ENCODE peak calls at places on chromosomes 16 and 17, in eight cellular contexts. One of them, this sample, is unnamed.

GRCh38 chr16:85612191-85612800 is 826 bp upstream of the GSE1 start:
- DNase-seq in keratinocyte: peak; percentile 85
- DNase-seq in WERI-Rb-1: peak; percentile 71
- DNase-seq in lower lobe of right lung: peak; percentile 93
- DNase-seq in HFF-Myc: peak; percentile 51
- DNase-seq in skeletal muscle cell: peak; percentile 62
- DNase-seq in small intestine: peak; percentile 82
- DNase-seq in gastrocnemius medialis: peak; percentile 95
- DNase-seq in this sample: peak; percentile 66

GRCh38 chr17:74514632-74515035 is 16.6 kb downstream of the CD300LB start:
- DNase-seq in lower lobe of right lung: no peak
- DNase-seq in HFF-Myc: no peak
- DNase-seq in gastrocnemius medialis: peak; percentile 27
- DNase-seq in skeletal muscle cell: no peak
- DNase-seq in keratinocyte: no peak
- DNase-seq in small intestine: no peak
- DNase-seq in WERI-Rb-1: no peak
- DNase-seq in this sample: no peak

GRCh38 chr17:43574348-43574747 is 28.2 kb upstream of the ETV4 start:
- DNase-seq in lower lobe of right lung: no peak
- DNase-seq in small intestine: peak; percentile 82
- DNase-seq in HFF-Myc: no peak
- DNase-seq in WERI-Rb-1: no peak
- DNase-seq in gastrocnemius medialis: no peak
- DNase-seq in keratinocyte: no peak
- DNase-seq in skeletal muscle cell: no peak
- DNase-seq in this sample: no peak

GRCh38 chr16:89919535-89920406 is 1.1 kb downstream of the MC1R start:
- DNase-seq in lower lobe of right lung: no peak
- DNase-seq in HFF-Myc: no peak
- DNase-seq in small intestine: no peak
- DNase-seq in WERI-Rb-1: no peak
- DNase-seq in gastrocnemius medialis: no peak
- DNase-seq in skeletal muscle cell: no peak
- DNase-seq in keratinocyte: no peak
- DNase-seq in this sample: no peak

GRCh38 chr17:34633760-34634159 is 54.4 kb downstream of the TMEM132E start:
- DNase-seq in skeletal muscle cell: no peak
- DNase-seq in WERI-Rb-1: no peak
- DNase-seq in lower lobe of right lung: no peak
- DNase-seq in keratinocyte: no peak
- DNase-seq in gastrocnemius medialis: no peak
- DNase-seq in small intestine: no peak
- DNase-seq in HFF-Myc: no peak
- DNase-seq in this sample: no peak

GRCh38 chr17:17376362-17376761 is 73.2 kb downstream of the NT5M start:
- DNase-seq in gastrocnemius medialis: no peak
- DNase-seq in WERI-Rb-1: no peak
- DNase-seq in lower lobe of right lung: no peak
- DNase-seq in keratinocyte: no peak
- DNase-seq in small intestine: no peak
- DNase-seq in HFF-Myc: no peak
- DNase-seq in skeletal muscle cell: no peak
- DNase-seq in this sample: no peak

GRCh38 chr17:8629371-8630226 is 926 bp downstream of the MYH10 start:
- DNase-seq in keratinocyte: no peak
- DNase-seq in WERI-Rb-1: peak; percentile 46
- DNase-seq in skeletal muscle cell: no peak
- DNase-seq in lower lobe of right lung: peak; percentile 49
- DNase-seq in gastrocnemius medialis: no peak
- DNase-seq in HFF-Myc: no peak
- DNase-seq in small intestine: no peak
- DNase-seq in this sample: no peak

GRCh38 chr16:10984509-10984908 is 40.1 kb downstream of the CLEC16A start:
- DNase-seq in HFF-Myc: no peak
- DNase-seq in small intestine: no peak
- DNase-seq in gastrocnemius medialis: no peak
- DNase-seq in lower lobe of right lung: no peak
- DNase-seq in keratinocyte: no peak
- DNase-seq in skeletal muscle cell: no peak
- DNase-seq in WERI-Rb-1: no peak
- DNase-seq in this sample: no peak

GRCh38 chr17:21460358-21460757 is 84.2 kb downstream of the KCNJ12 start:
- DNase-seq in small intestine: no peak
- DNase-seq in skeletal muscle cell: peak; percentile 15
- DNase-seq in lower lobe of right lung: no peak
- DNase-seq in keratinocyte: no peak
- DNase-seq in HFF-Myc: no peak
- DNase-seq in WERI-Rb-1: no peak
- DNase-seq in gastrocnemius medialis: no peak
- DNase-seq in this sample: peak; percentile 8

GRCh38 chr16:22788190-22788530 is 25.8 kb upstream of the HS3ST2 start:
- DNase-seq in HFF-Myc: no peak
- DNase-seq in lower lobe of right lung: no peak
- DNase-seq in skeletal muscle cell: no peak
- DNase-seq in gastrocnemius medialis: no peak
- DNase-seq in keratinocyte: no peak
- DNase-seq in small intestine: no peak
- DNase-seq in WERI-Rb-1: no peak
- DNase-seq in this sample: no peak

GRCh38 chr16:57530104-57530522 is 6.3 kb downstream of the CCDC102A start:
- DNase-seq in gastrocnemius medialis: peak; percentile 10
- DNase-seq in HFF-Myc: peak; percentile 22
- DNase-seq in WERI-Rb-1: no peak
- DNase-seq in keratinocyte: no peak
- DNase-seq in small intestine: peak; percentile 66
- DNase-seq in skeletal muscle cell: peak; percentile 31
- DNase-seq in lower lobe of right lung: peak; percentile 48
- DNase-seq in this sample: no peak

GRCh38 chr16:85192736-85193493 is 80.6 kb upstream of the CIBAR2 start:
- DNase-seq in keratinocyte: no peak
- DNase-seq in WERI-Rb-1: no peak
- DNase-seq in lower lobe of right lung: no peak
- DNase-seq in gastrocnemius medialis: no peak
- DNase-seq in HFF-Myc: no peak
- DNase-seq in small intestine: no peak
- DNase-seq in skeletal muscle cell: no peak
- DNase-seq in this sample: no peak

DNA sequence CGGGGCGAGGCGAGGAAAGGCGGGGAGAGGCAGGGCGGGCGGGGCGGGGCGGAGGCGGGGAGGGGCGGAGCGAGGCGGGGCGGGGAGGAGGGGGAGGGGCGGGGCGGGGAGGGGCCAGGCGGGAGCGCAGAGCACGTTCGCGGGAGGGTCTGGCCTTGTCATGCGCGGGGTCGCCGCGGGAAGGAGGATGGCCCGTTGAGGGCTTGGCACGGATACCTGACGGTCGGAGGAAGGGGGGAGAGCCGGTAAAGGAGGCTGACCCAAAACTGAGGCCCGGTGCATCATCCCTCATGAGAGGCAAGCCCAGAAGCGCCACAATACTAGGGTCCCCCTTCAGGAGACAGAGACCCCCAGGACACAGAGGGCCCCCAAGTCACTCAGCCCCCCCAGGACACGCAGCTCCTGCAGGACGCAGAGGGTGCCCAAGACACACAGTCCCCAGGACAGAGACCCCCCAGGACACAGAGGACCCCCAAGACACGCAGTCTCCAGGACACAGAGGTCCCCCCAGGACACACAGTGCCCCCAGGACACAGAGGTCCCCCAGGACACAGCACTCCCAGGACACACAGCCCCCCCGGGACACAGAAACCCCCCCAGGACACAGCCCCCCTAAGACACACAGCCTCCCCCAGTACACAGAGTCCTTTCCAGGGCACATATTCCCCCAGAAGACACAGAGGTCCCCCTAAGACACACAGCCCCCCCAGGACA is 674 bp upstream of the WDR45B start:
- DNase-seq in keratinocyte: no peak
- DNase-seq in HFF-Myc: no peak
- DNase-seq in skeletal muscle cell: no peak
- DNase-seq in WERI-Rb-1: peak; percentile 75
- DNase-seq in gastrocnemius medialis: peak; percentile 52
- DNase-seq in lower lobe of right lung: peak; percentile 78
- DNase-seq in small intestine: no peak
- DNase-seq in this sample: no peak
- H3K4me3 ChIP-seq in keratinocyte: peak overlapping the region; percentile 43
- H3K4me3 ChIP-seq in HFF-Myc: peak overlapping the region; percentile 38
- H3K4me3 ChIP-seq in skeletal muscle cell: peak overlapping the region; percentile 48
- H3K4me3 ChIP-seq in WERI-Rb-1: peak overlapping the region; percentile 59
- H3K4me3 ChIP-seq in gastrocnemius medialis: peak overlapping the region; percentile 87
- H3K4me3 ChIP-seq in lower lobe of right lung: peak overlapping the region; percentile 53
- H3K4me3 ChIP-seq in small intestine: no peak overlapping the region
- H3K4me3 ChIP-seq in this sample: peak overlapping the region; percentile 55

GRCh38 chr17:44775136-44775837 is 16.5 kb downstream of the ADAM11 start:
- DNase-seq in lower lobe of right lung: peak; percentile 98
- DNase-seq in HFF-Myc: peak; percentile 91
- DNase-seq in small intestine: peak; percentile 99
- DNase-seq in WERI-Rb-1: peak; percentile 53
- DNase-seq in gastrocnemius medialis: peak; percentile 90
- DNase-seq in keratinocyte: peak; percentile 96
- DNase-seq in skeletal muscle cell: peak; percentile 91
- DNase-seq in this sample: peak; percentile 81
- H3K4me3 ChIP-seq in lower lobe of right lung: peak overlapping the region; percentile 77
- H3K4me3 ChIP-seq in HFF-Myc: peak overlapping the region; percentile 57
- H3K4me3 ChIP-seq in small intestine: no peak overlapping the region
- H3K4me3 ChIP-seq in WERI-Rb-1: peak overlapping the region; percentile 66
- H3K4me3 ChIP-seq in gastrocnemius medialis: peak overlapping the region; percentile 61
- H3K4me3 ChIP-seq in keratinocyte: peak overlapping the region; percentile 71
- H3K4me3 ChIP-seq in skeletal muscle cell: peak overlapping the region; percentile 70
- H3K4me3 ChIP-seq in this sample: peak overlapping the region; percentile 75

GRCh38 chr16:66093217-66093616 is 273.3 kb upstream of the CDH5 start:
- DNase-seq in lower lobe of right lung: no peak
- DNase-seq in gastrocnemius medialis: no peak
- DNase-seq in WERI-Rb-1: no peak
- DNase-seq in HFF-Myc: no peak
- DNase-seq in small intestine: no peak
- DNase-seq in keratinocyte: no peak
- DNase-seq in skeletal muscle cell: no peak
- DNase-seq in this sample: no peak

GRCh38 chr16:66097746-66098145 is 268.7 kb upstream of the CDH5 start:
- DNase-seq in HFF-Myc: no peak
- DNase-seq in gastrocnemius medialis: no peak
- DNase-seq in skeletal muscle cell: no peak
- DNase-seq in keratinocyte: no peak
- DNase-seq in WERI-Rb-1: no peak
- DNase-seq in lower lobe of right lung: no peak
- DNase-seq in small intestine: no peak
- DNase-seq in this sample: no peak

GRCh38 chr16:66091462-66091861 is 275.0 kb upstream of the CDH5 start:
- DNase-seq in HFF-Myc: no peak
- DNase-seq in lower lobe of right lung: no peak
- DNase-seq in skeletal muscle cell: no peak
- DNase-seq in WERI-Rb-1: no peak
- DNase-seq in small intestine: no peak
- DNase-seq in gastrocnemius medialis: no peak
- DNase-seq in keratinocyte: no peak
- DNase-seq in this sample: peak; percentile 70

GRCh38 chr16:66099261-66099660 is 267.2 kb upstream of the CDH5 start:
- DNase-seq in keratinocyte: no peak
- DNase-seq in small intestine: no peak
- DNase-seq in lower lobe of right lung: no peak
- DNase-seq in WERI-Rb-1: peak; percentile 81
- DNase-seq in skeletal muscle cell: no peak
- DNase-seq in gastrocnemius medialis: no peak
- DNase-seq in HFF-Myc: no peak
- DNase-seq in this sample: no peak

DNA sequence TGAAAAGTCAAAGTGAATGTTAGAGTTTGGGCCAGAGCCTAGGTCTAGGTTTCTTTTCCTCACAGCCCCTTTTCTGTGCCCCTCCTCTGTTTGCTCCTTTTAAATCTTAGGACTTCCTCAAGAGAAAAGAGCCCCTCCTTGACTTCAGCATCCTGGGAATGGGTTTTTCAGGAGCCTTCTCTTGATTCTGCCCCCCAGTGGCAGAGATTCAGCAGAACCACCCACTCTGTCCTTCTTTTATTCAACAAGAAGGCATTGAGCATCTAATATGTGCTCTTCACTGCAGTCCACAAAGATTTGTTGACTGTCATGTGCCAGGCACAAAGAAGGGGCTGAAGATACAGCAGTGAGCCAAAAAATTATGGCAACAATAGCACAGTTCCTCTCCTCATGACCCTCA is 270.8 kb upstream of the CDH5 start:
- DNase-seq in keratinocyte: no peak
- DNase-seq in HFF-Myc: no peak
- DNase-seq in gastrocnemius medialis: no peak
- DNase-seq in small intestine: no peak
- DNase-seq in WERI-Rb-1: no peak
- DNase-seq in skeletal muscle cell: no peak
- DNase-seq in lower lobe of right lung: no peak
- DNase-seq in this sample: no peak
- H3K4me3 ChIP-seq in keratinocyte: no peak overlapping the region
- H3K4me3 ChIP-seq in HFF-Myc: no peak overlapping the region
- H3K4me3 ChIP-seq in gastrocnemius medialis: no peak overlapping the region
- H3K4me3 ChIP-seq in small intestine: no peak overlapping the region
- H3K4me3 ChIP-seq in WERI-Rb-1: no peak overlapping the region
- H3K4me3 ChIP-seq in skeletal muscle cell: no peak overlapping the region
- H3K4me3 ChIP-seq in lower lobe of right lung: no peak overlapping the region
- H3K4me3 ChIP-seq in this sample: no peak overlapping the region

GRCh38 chr17:351436-351713 is 1.2 kb downstream of the RPH3AL start:
- DNase-seq in keratinocyte: peak; percentile 58
- DNase-seq in small intestine: no peak
- DNase-seq in gastrocnemius medialis: no peak
- DNase-seq in lower lobe of right lung: no peak
- DNase-seq in HFF-Myc: no peak
- DNase-seq in WERI-Rb-1: no peak
- DNase-seq in skeletal muscle cell: no peak
- DNase-seq in this sample: no peak
- H3K4me3 ChIP-seq in keratinocyte: no peak overlapping the region
- H3K4me3 ChIP-seq in small intestine: no peak overlapping the region
- H3K4me3 ChIP-seq in gastrocnemius medialis: no peak overlapping the region
- H3K4me3 ChIP-seq in lower lobe of right lung: peak overlapping the region; percentile 47
- H3K4me3 ChIP-seq in HFF-Myc: no peak overlapping the region
- H3K4me3 ChIP-seq in WERI-Rb-1: no peak overlapping the region
- H3K4me3 ChIP-seq in skeletal muscle cell: no peak overlapping the region
- H3K4me3 ChIP-seq in this sample: no peak overlapping the region

DNA sequence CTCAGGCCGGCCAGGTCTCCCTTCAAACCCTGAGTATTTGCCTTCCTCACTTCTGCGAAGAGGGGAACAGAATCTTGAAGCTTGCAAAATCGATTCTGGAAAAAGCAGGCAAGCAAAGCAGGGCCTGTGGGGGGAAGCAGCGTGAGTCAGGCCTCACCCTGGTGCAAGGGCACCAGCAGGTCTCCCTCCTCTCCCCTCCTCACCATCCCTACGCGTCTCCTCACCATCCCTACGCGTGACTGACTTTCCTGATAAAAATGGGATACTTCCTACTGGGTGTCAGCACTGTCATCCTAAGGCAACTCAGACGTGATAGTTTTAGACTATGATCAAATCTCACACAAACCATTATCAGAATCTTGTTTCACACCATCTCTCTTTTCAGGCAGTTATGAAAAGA is 12.1 kb downstream of the CMTM3 start:
- DNase-seq in lower lobe of right lung: no peak
- DNase-seq in WERI-Rb-1: no peak
- DNase-seq in small intestine: no peak
- DNase-seq in keratinocyte: no peak
- DNase-seq in gastrocnemius medialis: no peak
- DNase-seq in HFF-Myc: no peak
- DNase-seq in skeletal muscle cell: no peak
- DNase-seq in this sample: no peak
- H3K4me3 ChIP-seq in lower lobe of right lung: no peak overlapping the region
- H3K4me3 ChIP-seq in WERI-Rb-1: no peak overlapping the region
- H3K4me3 ChIP-seq in small intestine: no peak overlapping the region
- H3K4me3 ChIP-seq in keratinocyte: no peak overlapping the region
- H3K4me3 ChIP-seq in gastrocnemius medialis: no peak overlapping the region
- H3K4me3 ChIP-seq in HFF-Myc: no peak overlapping the region
- H3K4me3 ChIP-seq in skeletal muscle cell: no peak overlapping the region
- H3K4me3 ChIP-seq in this sample: no peak overlapping the region

GRCh38 chr16:66262253-66263167 is 104.0 kb upstream of the CDH5 start:
- DNase-seq in skeletal muscle cell: peak; percentile 49
- DNase-seq in HFF-Myc: no peak
- DNase-seq in WERI-Rb-1: peak; percentile 82
- DNase-seq in lower lobe of right lung: no peak
- DNase-seq in keratinocyte: no peak
- DNase-seq in gastrocnemius medialis: peak; percentile 60
- DNase-seq in small intestine: no peak
- DNase-seq in this sample: no peak
- H3K4me3 ChIP-seq in skeletal muscle cell: no peak overlapping the region
- H3K4me3 ChIP-seq in HFF-Myc: no peak overlapping the region
- H3K4me3 ChIP-seq in WERI-Rb-1: no peak overlapping the region
- H3K4me3 ChIP-seq in lower lobe of right lung: no peak overlapping the region
- H3K4me3 ChIP-seq in keratinocyte: no peak overlapping the region
- H3K4me3 ChIP-seq in gastrocnemius medialis: no peak overlapping the region
- H3K4me3 ChIP-seq in small intestine: no peak overlapping the region
- H3K4me3 ChIP-seq in this sample: no peak overlapping the region